ENCODE peak calls at places on chromosome 10, in ten cellular contexts. F is adrenal gland; B is AG04449; G is astrocyte of the cerebellum; I is CD4-positive, alpha-beta T cell; N is heart right ventricle; A is WERI-Rb-1; T is pancreas; Q is hepatocyte; S is prostate gland. W is an unnamed sample.

GRCh38 chr10:28730031-28730778 is 52.9 kb downstream of the BAMBI start:
- DNase-seq in S (no peak), N (no peak), Q (no peak), A (no peak), G (no peak), I (no peak), F (no peak), B (peak; percentile 28), T (no peak), W (no peak)

GRCh38 chr10:24153537-24153936 is 55.4 kb upstream of the KIAA1217 start:
- DNase-seq in B (no peak), G (no peak), A (no peak), Q (no peak), T (no peak), F (no peak), I (no peak), S (no peak), N (no peak), W (no peak)

GRCh38 chr10:62082729-62083412 is 181.4 kb downstream of the ARID5B start:
- DNase-seq in A (no peak), T (no peak), B (no peak), G (no peak), I (peak; percentile 34), N (peak; percentile 43), Q (no peak), F (no peak), S (no peak), W (no peak)

GRCh38 chr10:86265236-86265876 is 101.2 kb downstream of the GRID1 start:
- DNase-seq in N (no peak), I (no peak), F (no peak), G (no peak), Q (no peak), S (no peak), A (peak; percentile 1), T (no peak), B (no peak), W (no peak)

GRCh38 chr10:2676455-2676854 is 390.9 kb upstream of the PFKP start:
- DNase-seq in Q (no peak), I (no peak), G (no peak), B (no peak), T (no peak), A (no peak), S (no peak), F (no peak), N (no peak), W (no peak)

GRCh38 chr10:48716393-48716792 is 31.7 kb downstream of the WDFY4 start:
- DNase-seq in S (no peak), I (no peak), A (no peak), F (no peak), N (no peak), Q (no peak), G (no peak), T (no peak), B (no peak), W (no peak)

GRCh38 chr10:59098387-59098786 is 78.1 kb upstream of the PHYHIPL start:
- DNase-seq in I (no peak), A (no peak), N (no peak), T (no peak), F (no peak), S (no peak), G (peak; percentile 57), Q (peak; percentile 34), B (no peak), W (peak; percentile 93)

GRCh38 chr10:21065621-21066248 is 168.6 kb upstream of the NEBL start:
- DNase-seq in T (no peak), F (no peak), G (no peak), I (no peak), A (peak; percentile 72), Q (no peak), S (no peak), N (no peak), B (no peak), W (no peak)

GRCh38 chr10:35607475-35608316 is 2.6 kb downstream of the GJD4 start:
- DNase-seq in I (no peak), B (no peak), S (no peak), N (no peak), G (no peak), Q (no peak), A (no peak), F (no peak), T (no peak), W (no peak)

GRCh38 chr10:21919117-21919516 is 84.4 kb downstream of the DNAJC1 start:
- DNase-seq in F (no peak), Q (no peak), B (no peak), I (no peak), N (no peak), T (no peak), A (no peak), G (no peak), S (no peak), W (no peak)

GRCh38 chr10:114374141-114374791 is 30.0 kb downstream of the AFAP1L2 start:
- DNase-seq in B (no peak), N (peak; percentile 73), S (no peak), I (no peak), A (no peak), Q (peak; percentile 46), F (no peak), G (peak; percentile 62), T (no peak), W (no peak)

GRCh38 chr10:70321897-70322890 is 38.4 kb upstream of the NPFFR1 start:
- DNase-seq in F (no peak), N (no peak), G (no peak), Q (no peak), T (no peak), S (no peak), B (no peak), A (no peak), I (no peak), W (no peak)

GRCh38 chr10:75663947-75664664 is 232.7 kb downstream of the LRMDA start:
- DNase-seq in T (no peak), N (peak; percentile 24), G (no peak), B (no peak), F (no peak), I (no peak), A (no peak), Q (no peak), S (no peak), W (no peak)

GRCh38 chr10:91073301-91073780 is 147.1 kb upstream of the PCGF5 start:
- DNase-seq in Q (no peak), B (no peak), N (no peak), S (no peak), A (no peak), I (no peak), T (no peak), G (no peak), F (no peak), W (no peak)

GRCh38 chr10:122981066-122981464 is 864 bp downstream of the PSTK start:
- DNase-seq in N (no peak), F (no peak), A (no peak), T (no peak), Q (peak; percentile 46), I (no peak), S (no peak), B (peak; percentile 4), G (peak; percentile 23), W (no peak)
- TF ChIP-seq CTCF in N (no peak), F (peak; percentile 42), A (peak; percentile 19), T (no peak), Q (peak; percentile 32), I (no peak), S (no peak), B (peak; percentile 39), G (peak; percentile 65), W (peak; percentile 40)

DNA sequence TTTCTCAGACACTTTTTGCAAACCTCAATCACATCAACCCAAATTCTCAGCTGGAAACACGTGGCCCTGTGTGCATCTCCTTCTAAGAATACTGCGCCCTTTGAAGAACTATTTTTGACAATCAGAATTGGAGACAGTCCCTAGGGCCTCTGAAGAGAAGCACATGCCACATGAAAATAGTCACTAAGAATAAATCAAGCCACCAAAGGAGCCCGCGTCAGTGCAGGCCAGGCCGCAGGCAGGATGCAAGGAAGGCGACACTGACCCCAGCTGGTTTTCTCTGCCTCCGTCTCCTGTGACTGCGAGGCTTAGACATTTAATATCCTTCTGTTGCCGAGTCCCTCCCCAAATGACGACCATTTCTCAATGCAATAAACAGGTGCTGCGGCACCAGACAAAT is 88.0 kb upstream of the ADAM12 start:
- DNase-seq in F (no peak), A (peak; percentile 75), I (no peak), T (no peak), S (no peak), G (no peak), B (no peak), Q (no peak), N (peak; percentile 40), W (no peak)
- TF ChIP-seq CTCF in F (no peak), A (peak; percentile 78), I (no peak), T (no peak), S (no peak), G (no peak), B (no peak), Q (no peak), N (no peak), W (no peak)

DNA sequence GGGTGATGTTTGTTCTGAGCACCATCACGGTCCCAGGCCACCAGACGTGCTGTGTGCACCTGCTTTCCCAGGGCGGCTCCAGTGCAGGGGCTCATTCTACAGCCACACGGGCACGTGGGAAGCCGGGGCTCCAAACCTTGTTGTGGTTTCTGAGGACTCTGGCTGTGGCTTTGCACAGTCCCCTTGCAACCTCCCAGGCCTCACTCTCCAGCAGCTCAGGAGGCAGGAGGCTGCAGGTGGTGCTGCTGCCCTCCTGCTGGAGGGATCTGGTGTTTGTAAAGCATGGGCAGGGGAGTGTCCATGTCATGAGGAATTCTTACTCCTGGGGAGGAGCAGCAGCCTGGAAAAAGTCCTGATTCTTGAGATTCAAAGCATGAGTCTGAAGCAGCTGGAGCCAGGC is 54.2 kb downstream of the INSYN2A start:
- DNase-seq in T (no peak), G (no peak), N (no peak), S (no peak), B (no peak), F (no peak), Q (no peak), A (no peak), I (no peak), W (no peak)
- TF ChIP-seq CTCF in T (no peak), G (no peak), N (no peak), S (no peak), B (no peak), F (no peak), Q (no peak), A (peak; percentile 23), I (no peak), W (no peak)

GRCh38 chr10:14244147-14244546 is 86.6 kb downstream of the FRMD4A start:
- DNase-seq in N (no peak), G (no peak), T (no peak), A (peak; percentile 32), F (no peak), S (no peak), B (no peak), Q (no peak), I (no peak), W (no peak)

GRCh38 chr10:14236341-14236740 is 94.4 kb downstream of the FRMD4A start:
- DNase-seq in A (no peak), B (no peak), T (no peak), G (no peak), F (no peak), Q (no peak), I (no peak), S (no peak), N (no peak), W (no peak)

GRCh38 chr10:14240253-14241189 is 90.2 kb downstream of the FRMD4A start:
- DNase-seq in I (no peak), A (no peak), S (no peak), T (no peak), N (no peak), Q (no peak), F (no peak), G (no peak), B (no peak), W (no peak)

GRCh38 chr10:14244801-14245211 is 85.9 kb downstream of the FRMD4A start:
- DNase-seq in G (peak; percentile 11), N (no peak), F (no peak), B (no peak), I (no peak), T (no peak), A (no peak), Q (no peak), S (no peak), W (peak; percentile 10)

GRCh38 chr10:14241196-14241595 is 89.5 kb downstream of the FRMD4A start:
- DNase-seq in Q (no peak), S (no peak), A (no peak), T (no peak), F (no peak), I (no peak), N (no peak), B (no peak), G (no peak), W (no peak)
- TF ChIP-seq CTCF in Q (no peak), S (no peak), A (no peak), T (no peak), F (no peak), I (no peak), N (no peak), B (no peak), G (no peak), W (no peak)

W was measured in HFF-Myc.